ENCODE peak calls at places on chromosomes 5 and 9, in ten cellular contexts. One of them, this sample, is unnamed. For H3K4me1, the result is how much of the 10 kb centered on the place peaks cover.

GRCh38 chr9:21096172-21096900 is 18.6 kb upstream of the IFNB1 start:
- DNase-seq in ovary: no peak
- DNase-seq in right cardiac atrium: no peak
- DNase-seq in heart right ventricle: no peak
- DNase-seq in mammary epithelial cell: peak
- DNase-seq in neuronal stem cell: no peak
- DNase-seq in cardiac muscle cell: peak
- DNase-seq in esophagus muscularis mucosa: peak
- DNase-seq in sigmoid colon: no peak
- DNase-seq in CD8-positive, alpha-beta T cell: no peak
- DNase-seq in this sample: peak

GRCh38 chr5:173716058-173716682 is 99.7 kb upstream of the BOD1 start:
- DNase-seq in ovary: no peak
- DNase-seq in cardiac muscle cell: no peak
- DNase-seq in CD8-positive, alpha-beta T cell: no peak
- DNase-seq in sigmoid colon: no peak
- DNase-seq in right cardiac atrium: no peak
- DNase-seq in neuronal stem cell: no peak
- DNase-seq in heart right ventricle: no peak
- DNase-seq in mammary epithelial cell: no peak
- DNase-seq in esophagus muscularis mucosa: no peak
- DNase-seq in this sample: no peak

GRCh38 chr5:65846102-65846501 is 80.3 kb upstream of the ERBIN start:
- DNase-seq in mammary epithelial cell: no peak
- DNase-seq in neuronal stem cell: no peak
- DNase-seq in cardiac muscle cell: no peak
- DNase-seq in CD8-positive, alpha-beta T cell: no peak
- DNase-seq in heart right ventricle: no peak
- DNase-seq in esophagus muscularis mucosa: no peak
- DNase-seq in sigmoid colon: no peak
- DNase-seq in right cardiac atrium: no peak
- DNase-seq in ovary: no peak
- DNase-seq in this sample: no peak

GRCh38 chr5:82072138-82072537 is 100.3 kb downstream of the ATG10 start:
- DNase-seq in mammary epithelial cell: no peak
- DNase-seq in cardiac muscle cell: no peak
- DNase-seq in heart right ventricle: no peak
- DNase-seq in esophagus muscularis mucosa: no peak
- DNase-seq in neuronal stem cell: no peak
- DNase-seq in ovary: no peak
- DNase-seq in right cardiac atrium: no peak
- DNase-seq in sigmoid colon: no peak
- DNase-seq in CD8-positive, alpha-beta T cell: no peak
- DNase-seq in this sample: no peak

GRCh38 chr9:111412280-111412679 is 71.9 kb downstream of the ECPAS start:
- DNase-seq in esophagus muscularis mucosa: no peak
- DNase-seq in cardiac muscle cell: peak
- DNase-seq in right cardiac atrium: no peak
- DNase-seq in ovary: no peak
- DNase-seq in neuronal stem cell: no peak
- DNase-seq in heart right ventricle: no peak
- DNase-seq in sigmoid colon: no peak
- DNase-seq in CD8-positive, alpha-beta T cell: no peak
- DNase-seq in mammary epithelial cell: no peak
- DNase-seq in this sample: no peak

GRCh38 chr5:124596595-124597388 is 149.6 kb downstream of the ZNF608 start:
- DNase-seq in CD8-positive, alpha-beta T cell: no peak
- DNase-seq in ovary: no peak
- DNase-seq in heart right ventricle: no peak
- DNase-seq in esophagus muscularis mucosa: no peak
- DNase-seq in neuronal stem cell: no peak
- DNase-seq in right cardiac atrium: no peak
- DNase-seq in sigmoid colon: no peak
- DNase-seq in mammary epithelial cell: peak
- DNase-seq in cardiac muscle cell: peak
- DNase-seq in this sample: peak

GRCh38 chr9:92414566-92414965 is 9.7 kb downstream of the OMD start:
- DNase-seq in esophagus muscularis mucosa: no peak
- DNase-seq in cardiac muscle cell: no peak
- DNase-seq in CD8-positive, alpha-beta T cell: no peak
- DNase-seq in heart right ventricle: no peak
- DNase-seq in sigmoid colon: no peak
- DNase-seq in right cardiac atrium: no peak
- DNase-seq in neuronal stem cell: no peak
- DNase-seq in mammary epithelial cell: no peak
- DNase-seq in ovary: no peak
- DNase-seq in this sample: no peak

GRCh38 chr5:179836225-179837019 is 15.7 kb downstream of the SQSTM1 start:
- DNase-seq in esophagus muscularis mucosa: no peak
- DNase-seq in heart right ventricle: no peak
- DNase-seq in sigmoid colon: peak
- DNase-seq in ovary: no peak
- DNase-seq in CD8-positive, alpha-beta T cell: peak
- DNase-seq in cardiac muscle cell: no peak
- DNase-seq in mammary epithelial cell: no peak
- DNase-seq in right cardiac atrium: no peak
- DNase-seq in neuronal stem cell: no peak
- DNase-seq in this sample: no peak

GRCh38 chr9:116144038-116144437 is 9.6 kb upstream of the PAPPA start:
- DNase-seq in esophagus muscularis mucosa: no peak
- DNase-seq in mammary epithelial cell: peak
- DNase-seq in right cardiac atrium: no peak
- DNase-seq in sigmoid colon: no peak
- DNase-seq in heart right ventricle: no peak
- DNase-seq in neuronal stem cell: no peak
- DNase-seq in CD8-positive, alpha-beta T cell: no peak
- DNase-seq in cardiac muscle cell: no peak
- DNase-seq in ovary: no peak
- DNase-seq in this sample: no peak

GRCh38 chr9:80836013-80836412 is 853.3 kb downstream of the TLE1 start:
- DNase-seq in sigmoid colon: no peak
- DNase-seq in right cardiac atrium: no peak
- DNase-seq in ovary: no peak
- DNase-seq in neuronal stem cell: no peak
- DNase-seq in CD8-positive, alpha-beta T cell: no peak
- DNase-seq in mammary epithelial cell: no peak
- DNase-seq in heart right ventricle: no peak
- DNase-seq in esophagus muscularis mucosa: no peak
- DNase-seq in cardiac muscle cell: no peak
- DNase-seq in this sample: no peak

GRCh38 chr5:137310051-137310730 is 188.9 kb downstream of the SPOCK1 start:
- DNase-seq in sigmoid colon: no peak
- DNase-seq in ovary: no peak
- DNase-seq in neuronal stem cell: no peak
- DNase-seq in CD8-positive, alpha-beta T cell: no peak
- DNase-seq in esophagus muscularis mucosa: peak
- DNase-seq in cardiac muscle cell: peak
- DNase-seq in heart right ventricle: no peak
- DNase-seq in right cardiac atrium: no peak
- DNase-seq in mammary epithelial cell: peak
- DNase-seq in this sample: peak

GRCh38 chr9:86854898-86855523 is 92.3 kb downstream of the GAS1 start:
- DNase-seq in cardiac muscle cell: peak
- DNase-seq in CD8-positive, alpha-beta T cell: no peak
- DNase-seq in esophagus muscularis mucosa: no peak
- DNase-seq in sigmoid colon: no peak
- DNase-seq in right cardiac atrium: no peak
- DNase-seq in ovary: peak
- DNase-seq in heart right ventricle: no peak
- DNase-seq in mammary epithelial cell: peak
- DNase-seq in neuronal stem cell: peak
- DNase-seq in this sample: no peak

GRCh38 chr5:10682429-10682746 is 78.6 kb downstream of the DAP start:
- DNase-seq in heart right ventricle: no peak
- DNase-seq in esophagus muscularis mucosa: no peak
- DNase-seq in right cardiac atrium: no peak
- DNase-seq in mammary epithelial cell: no peak
- DNase-seq in CD8-positive, alpha-beta T cell: no peak
- DNase-seq in ovary: no peak
- DNase-seq in cardiac muscle cell: no peak
- DNase-seq in sigmoid colon: no peak
- DNase-seq in neuronal stem cell: no peak
- DNase-seq in this sample: no peak

GRCh38 chr9:121222524-121223171 is 21.0 kb upstream of the RAB14 start:
- DNase-seq in CD8-positive, alpha-beta T cell: no peak
- DNase-seq in ovary: no peak
- DNase-seq in esophagus muscularis mucosa: no peak
- DNase-seq in neuronal stem cell: no peak
- DNase-seq in mammary epithelial cell: peak
- DNase-seq in right cardiac atrium: no peak
- DNase-seq in heart right ventricle: no peak
- DNase-seq in cardiac muscle cell: peak
- DNase-seq in sigmoid colon: no peak
- DNase-seq in this sample: peak

GRCh38 chr5:130720355-130720754 is 444.7 kb downstream of the HINT1 start:
- DNase-seq in right cardiac atrium: no peak
- DNase-seq in sigmoid colon: no peak
- DNase-seq in esophagus muscularis mucosa: no peak
- DNase-seq in heart right ventricle: no peak
- DNase-seq in CD8-positive, alpha-beta T cell: no peak
- DNase-seq in cardiac muscle cell: peak
- DNase-seq in mammary epithelial cell: peak
- DNase-seq in ovary: no peak
- DNase-seq in neuronal stem cell: peak
- DNase-seq in this sample: no peak

GRCh38 chr5:95878417-95879323 is 56.1 kb upstream of the GLRX start:
- DNase-seq in heart right ventricle: no peak
- DNase-seq in sigmoid colon: no peak
- DNase-seq in ovary: no peak
- DNase-seq in right cardiac atrium: no peak
- DNase-seq in mammary epithelial cell: peak
- DNase-seq in CD8-positive, alpha-beta T cell: no peak
- DNase-seq in neuronal stem cell: no peak
- DNase-seq in cardiac muscle cell: no peak
- DNase-seq in esophagus muscularis mucosa: no peak
- DNase-seq in this sample: no peak
- H3K27ac ChIP-seq in heart right ventricle: no peak
- H3K27ac ChIP-seq in sigmoid colon: no peak
- H3K27ac ChIP-seq in ovary: no peak
- H3K27ac ChIP-seq in right cardiac atrium: no peak
- H3K27ac ChIP-seq in mammary epithelial cell: no peak
- H3K27ac ChIP-seq in CD8-positive, alpha-beta T cell: no peak
- H3K27ac ChIP-seq in neuronal stem cell: no peak
- H3K27ac ChIP-seq in cardiac muscle cell: peak
- H3K27ac ChIP-seq in esophagus muscularis mucosa: no peak
- H3K27ac ChIP-seq in this sample: no peak

DNA sequence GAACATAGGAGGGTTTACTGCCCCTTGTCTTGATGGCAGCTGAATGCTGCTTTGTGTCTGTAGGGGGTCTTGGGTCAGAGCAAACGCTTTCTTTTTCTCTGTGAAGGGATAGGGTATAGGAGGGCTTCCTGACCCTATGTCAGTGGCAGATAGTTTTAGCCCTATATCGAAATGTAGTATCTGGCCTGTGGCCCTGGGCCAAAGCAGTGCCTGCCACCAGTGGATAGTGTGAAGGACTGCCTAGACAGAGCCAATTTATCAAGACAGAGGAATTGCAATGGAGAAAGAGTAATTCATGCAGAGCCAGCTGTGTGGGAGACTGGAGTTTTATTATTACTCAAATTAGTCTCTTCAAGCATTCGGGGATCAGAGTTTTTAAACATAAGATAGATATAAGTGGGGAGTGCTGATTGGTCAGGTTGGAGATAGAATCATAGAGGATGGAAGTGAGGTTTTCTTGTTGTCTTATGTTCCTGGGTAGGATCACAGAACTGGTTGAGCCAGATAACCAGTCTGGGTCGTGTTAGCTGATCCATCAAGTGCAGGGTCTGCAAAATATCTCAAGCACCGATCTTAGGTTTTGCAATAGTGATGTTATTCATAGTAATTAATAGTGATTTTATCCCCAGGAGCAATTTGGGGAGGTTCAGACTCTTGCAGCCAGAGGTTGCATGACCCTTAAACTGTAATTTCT is 178.5 kb downstream of the GDNF start:
- DNase-seq in sigmoid colon: no peak
- DNase-seq in right cardiac atrium: no peak
- DNase-seq in esophagus muscularis mucosa: no peak
- DNase-seq in cardiac muscle cell: no peak
- DNase-seq in heart right ventricle: no peak
- DNase-seq in neuronal stem cell: no peak
- DNase-seq in ovary: no peak
- DNase-seq in mammary epithelial cell: no peak
- DNase-seq in CD8-positive, alpha-beta T cell: no peak
- DNase-seq in this sample: no peak
- H3K4me3 ChIP-seq in sigmoid colon: no peak
- H3K4me3 ChIP-seq in right cardiac atrium: no peak
- H3K4me3 ChIP-seq in esophagus muscularis mucosa: no peak
- H3K4me3 ChIP-seq in cardiac muscle cell: no peak
- H3K4me3 ChIP-seq in heart right ventricle: no peak
- H3K4me3 ChIP-seq in neuronal stem cell: no peak
- H3K4me3 ChIP-seq in ovary: no peak
- H3K4me3 ChIP-seq in mammary epithelial cell: no peak
- H3K4me3 ChIP-seq in CD8-positive, alpha-beta T cell: no peak
- H3K4me3 ChIP-seq in this sample: no peak

DNA sequence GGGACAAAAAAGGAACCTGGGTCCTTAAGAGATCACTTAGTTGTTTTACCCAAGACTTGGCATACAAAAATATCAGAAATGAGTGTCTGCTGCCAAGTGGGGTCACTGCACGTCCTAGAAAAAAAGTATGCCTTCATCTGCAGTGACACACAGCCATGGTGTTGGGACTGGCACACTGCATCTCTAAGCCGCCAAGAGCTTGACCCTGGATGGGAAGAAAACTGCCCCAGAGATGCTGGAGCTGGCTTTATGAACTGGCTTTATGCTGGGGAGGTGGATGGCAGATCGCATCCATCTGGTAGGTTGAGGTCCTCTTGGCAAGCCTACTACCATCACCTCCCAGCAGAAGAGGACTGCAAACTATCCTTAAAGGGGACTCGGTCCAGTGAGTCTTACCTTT is 51.6 kb downstream of the IRF1 start:
- DNase-seq in esophagus muscularis mucosa: no peak
- DNase-seq in heart right ventricle: no peak
- DNase-seq in right cardiac atrium: no peak
- DNase-seq in mammary epithelial cell: no peak
- DNase-seq in neuronal stem cell: no peak
- DNase-seq in sigmoid colon: no peak
- DNase-seq in cardiac muscle cell: no peak
- DNase-seq in CD8-positive, alpha-beta T cell: no peak
- DNase-seq in ovary: no peak
- DNase-seq in this sample: no peak
- H3K4me1 ChIP-seq in esophagus muscularis mucosa: half or more
- H3K4me1 ChIP-seq in heart right ventricle: half or more
- H3K4me1 ChIP-seq in right cardiac atrium: under half
- H3K4me1 ChIP-seq in mammary epithelial cell: under half
- H3K4me1 ChIP-seq in neuronal stem cell: under half
- H3K4me1 ChIP-seq in sigmoid colon: half or more
- H3K4me1 ChIP-seq in cardiac muscle cell: under half
- H3K4me1 ChIP-seq in CD8-positive, alpha-beta T cell: half or more
- H3K4me1 ChIP-seq in ovary: under half
- H3K4me1 ChIP-seq in this sample: half or more

DNA sequence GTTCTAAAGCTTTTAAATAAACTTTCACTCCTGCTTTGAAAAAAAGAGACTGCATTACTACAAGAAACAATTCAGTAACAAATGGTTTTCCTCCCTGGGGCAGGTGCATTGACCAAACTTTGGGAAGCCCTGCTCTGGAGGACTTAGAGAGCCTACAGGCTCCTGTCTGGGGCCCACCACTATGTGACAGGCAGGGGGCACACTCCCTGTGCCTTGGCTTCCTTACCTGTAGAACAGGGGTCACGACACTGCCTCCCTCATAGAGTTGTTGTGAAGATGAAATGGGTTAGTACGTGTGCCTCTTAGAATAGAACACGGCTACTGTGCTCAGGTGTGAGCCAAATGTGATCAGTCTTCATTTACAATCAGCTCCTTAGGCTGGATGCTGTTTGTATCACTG is 130.1 kb downstream of the GPBP1 start:
- DNase-seq in mammary epithelial cell: no peak
- DNase-seq in heart right ventricle: no peak
- DNase-seq in ovary: no peak
- DNase-seq in neuronal stem cell: no peak
- DNase-seq in CD8-positive, alpha-beta T cell: no peak
- DNase-seq in right cardiac atrium: no peak
- DNase-seq in esophagus muscularis mucosa: peak
- DNase-seq in sigmoid colon: no peak
- DNase-seq in cardiac muscle cell: no peak
- DNase-seq in this sample: no peak
- H3K27ac ChIP-seq in mammary epithelial cell: no peak
- H3K27ac ChIP-seq in heart right ventricle: no peak
- H3K27ac ChIP-seq in ovary: no peak
- H3K27ac ChIP-seq in neuronal stem cell: no peak
- H3K27ac ChIP-seq in CD8-positive, alpha-beta T cell: no peak
- H3K27ac ChIP-seq in right cardiac atrium: no peak
- H3K27ac ChIP-seq in esophagus muscularis mucosa: no peak
- H3K27ac ChIP-seq in sigmoid colon: no peak
- H3K27ac ChIP-seq in cardiac muscle cell: no peak
- H3K27ac ChIP-seq in this sample: no peak